ENCODE peak calls at places on chromosomes 5 and 9, in four cellular contexts. S is keratinocyte, Q is body of pancreas, U is pancreas. P is an unnamed sample. For H3K27me3, the result is how much of the 10 kb centered on the place peaks cover.

GRCh38 chr5:118561971-118562370 is 426.4 kb downstream of the DTWD2 start:
- DNase-seq in S (no peak), Q (no peak), U (no peak), P (no peak)

GRCh38 chr9:72894342-72894741 is 58.5 kb downstream of the ALDH1A1 start:
- DNase-seq in S (no peak), Q (no peak), U (no peak), P (no peak)

GRCh38 chr9:88828492-88828974 is 162.7 kb upstream of the S1PR3 start:
- DNase-seq in S (no peak), Q (peak), U (no peak), P (no peak)

GRCh38 chr9:126698251-126698650 is 84.5 kb downstream of the LMX1B start:
- DNase-seq in S (no peak), Q (no peak), U (no peak), P (no peak)

GRCh38 chr5:17838506-17838905 is 204.2 kb downstream of the TAF11L14 start:
- DNase-seq in S (no peak), Q (no peak), U (no peak), P (no peak)

GRCh38 chr5:566636-567309 is 42.5 kb upstream of the SLC9A3 start:
- DNase-seq in S (no peak), Q (no peak), U (peak), P (no peak)

GRCh38 chr9:81776390-81776789 is 87.0 kb upstream of the TLE1 start:
- DNase-seq in S (no peak), Q (no peak), U (no peak), P (peak)

GRCh38 chr5:81154725-81155124 is 78.4 kb upstream of the CKMT2 start:
- DNase-seq in S (no peak), Q (no peak), U (no peak), P (no peak)

GRCh38 chr9:108297025-108297424 is 558.8 kb downstream of the ACTL7B start:
- DNase-seq in S (no peak), Q (peak), U (no peak), P (no peak)

GRCh38 chr5:114018178-114018577 is 343.7 kb upstream of the KCNN2 start:
- DNase-seq in S (no peak), Q (peak), U (no peak), P (no peak)

GRCh38 chr9:114371986-114372917 is 15.5 kb downstream of the AKNA start:
- DNase-seq in S (peak), Q (peak), U (peak), P (peak)

GRCh38 chr5:78738693-78739300 is 90.2 kb upstream of the LHFPL2 start:
- DNase-seq in S (no peak), Q (peak), U (no peak), P (peak)

GRCh38 chr9:1881708-1882351 is 133.3 kb upstream of the SMARCA2 start:
- DNase-seq in S (no peak), Q (no peak), U (no peak), P (no peak)

GRCh38 chr5:42583322-42583721 is 160.1 kb downstream of the GHR start:
- DNase-seq in S (peak), Q (peak), U (no peak), P (peak)

GRCh38 chr5:138110266-138110963 is 26.6 kb downstream of the WNT8A start:
- DNase-seq in S (no peak), Q (no peak), U (no peak), P (no peak)

GRCh38 chr5:9851458-9851857 is 221.3 kb upstream of the TAS2R1 start:
- DNase-seq in S (no peak), Q (peak), U (no peak), P (no peak)

GRCh38 chr5:73945505-73945904 is 319.5 kb downstream of the ARHGEF28 start:
- DNase-seq in S (no peak), Q (peak), U (no peak), P (no peak)

GRCh38 chr9:34985311-34985899 is 4.1 kb upstream of the DNAJB5 start:
- DNase-seq in S (no peak), Q (peak), U (peak), P (peak)

GRCh38 chr5:39584921-39585320 is 160.1 kb upstream of the DAB2 start:
- DNase-seq in S (no peak), Q (no peak), U (no peak), P (no peak)

GRCh38 chr5:132417889-132418432 is 48.5 kb downstream of the SLC22A5 start:
- DNase-seq in S (no peak), Q (no peak), U (no peak), P (no peak)

GRCh38 chr5:143244000-143244736 is 159.3 kb downstream of the NR3C1 start:
- DNase-seq in S (peak), Q (peak), U (no peak), P (peak)

GRCh38 chr9:68949271-68950000 is 64.5 kb downstream of the PRKACG start:
- DNase-seq in S (no peak), Q (peak), U (no peak), P (peak)

GRCh38 chr9:99075246-99075912 is 29.5 kb upstream of the TGFBR1 start:
- DNase-seq in S (no peak), Q (no peak), U (no peak), P (no peak)

GRCh38 chr5:122942164-122942914 is 94.2 kb downstream of the PPIC start:
- DNase-seq in S (no peak), Q (no peak), U (no peak), P (no peak)
- H3K4me3 ChIP-seq in S (no peak), Q (no peak), U (no peak), P (no peak)

GRCh38 chr5:176787676-176788075 is 22.7 kb upstream of the UNC5A start:
- DNase-seq in S (no peak), Q (no peak), U (no peak), P (no peak)

GRCh38 chr5:176788091-176788490 is 22.3 kb upstream of the UNC5A start:
- DNase-seq in S (no peak), Q (no peak), U (no peak), P (no peak)

GRCh38 chr5:176790921-176791320 is 19.4 kb upstream of the UNC5A start:
- DNase-seq in S (no peak), Q (no peak), U (no peak), P (no peak)

GRCh38 chr5:176788931-176789872 is 21.2 kb upstream of the UNC5A start:
- DNase-seq in S (no peak), Q (no peak), U (no peak), P (no peak)

DNA sequence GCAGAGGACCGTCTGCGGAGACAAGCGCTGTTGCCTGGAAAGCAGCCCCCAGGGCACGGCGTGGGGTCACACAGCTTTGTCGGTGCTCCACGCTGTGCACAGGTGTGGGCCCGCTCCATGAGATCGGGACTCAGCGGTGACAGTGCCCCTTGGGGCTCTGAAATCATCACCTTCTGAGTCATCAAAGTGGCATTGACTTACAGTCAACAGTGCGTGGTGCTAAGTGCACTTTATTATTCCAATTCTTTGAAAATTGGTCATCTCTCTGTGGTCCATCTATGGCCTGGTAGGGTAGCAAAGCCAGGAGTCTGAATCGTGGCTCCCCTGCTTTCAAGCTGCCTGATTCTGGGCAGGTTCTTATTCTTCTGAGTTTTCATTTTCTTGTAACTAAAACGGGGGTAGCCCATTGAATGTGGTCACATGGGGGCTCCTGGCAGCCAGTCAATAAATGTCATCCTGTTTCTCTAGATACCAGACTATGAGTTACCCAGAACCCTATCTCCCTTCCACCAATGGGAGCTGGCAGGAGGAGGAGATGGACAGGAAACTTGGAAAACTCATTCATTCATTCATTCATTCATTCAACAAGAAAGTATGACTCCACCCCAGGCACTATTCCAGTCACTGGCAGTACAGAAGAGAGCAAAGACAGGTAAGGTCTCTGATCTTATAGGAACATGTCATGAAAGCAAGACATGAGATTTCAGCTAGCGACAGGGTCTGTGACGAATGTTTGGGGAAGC is 20.3 kb upstream of the UNC5A start:
- DNase-seq in S (no peak), Q (no peak), U (no peak), P (no peak)
- H3K27me3 ChIP-seq in S (under half), Q (under half), U (under half), P (half or more)

GRCh38 chr9:21555911-21556310 is 73.8 kb upstream of the IFNE start:
- DNase-seq in S (no peak), Q (no peak), U (no peak), P (no peak)
- H3K4me3 ChIP-seq in S (peak), Q (no peak), U (no peak), P (no peak)

DNA sequence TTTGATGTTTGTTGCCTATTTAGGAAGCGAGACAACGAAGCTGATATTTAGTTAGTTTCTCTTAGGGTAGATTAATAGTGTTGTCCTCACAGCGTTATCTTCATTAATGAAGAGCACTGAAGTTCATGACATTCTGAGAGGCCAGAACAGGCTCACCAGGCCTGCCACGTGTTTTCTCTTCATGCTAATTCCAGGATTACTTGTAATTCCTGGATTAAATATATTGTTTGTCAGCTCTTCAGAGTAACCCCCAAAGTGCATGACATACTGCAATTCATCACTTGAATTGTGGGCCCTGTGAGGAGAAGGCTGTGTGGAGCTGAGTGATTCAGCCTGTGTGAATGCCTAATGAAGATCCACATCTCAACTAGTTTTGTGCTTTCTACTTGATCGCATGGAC is 401.0 kb upstream of the ADAMTSL1 start:
- DNase-seq in S (no peak), Q (no peak), U (no peak), P (no peak)
- H3K27me3 ChIP-seq in S (under half), Q (under half), U (under half), P (under half)

GRCh38 chr9:15846611-15847010 is 293.8 kb downstream of the CCDC171 start:
- DNase-seq in S (no peak), Q (no peak), U (no peak), P (no peak)
- H3K4me3 ChIP-seq in S (no peak), Q (no peak), U (no peak), P (no peak)

DNA sequence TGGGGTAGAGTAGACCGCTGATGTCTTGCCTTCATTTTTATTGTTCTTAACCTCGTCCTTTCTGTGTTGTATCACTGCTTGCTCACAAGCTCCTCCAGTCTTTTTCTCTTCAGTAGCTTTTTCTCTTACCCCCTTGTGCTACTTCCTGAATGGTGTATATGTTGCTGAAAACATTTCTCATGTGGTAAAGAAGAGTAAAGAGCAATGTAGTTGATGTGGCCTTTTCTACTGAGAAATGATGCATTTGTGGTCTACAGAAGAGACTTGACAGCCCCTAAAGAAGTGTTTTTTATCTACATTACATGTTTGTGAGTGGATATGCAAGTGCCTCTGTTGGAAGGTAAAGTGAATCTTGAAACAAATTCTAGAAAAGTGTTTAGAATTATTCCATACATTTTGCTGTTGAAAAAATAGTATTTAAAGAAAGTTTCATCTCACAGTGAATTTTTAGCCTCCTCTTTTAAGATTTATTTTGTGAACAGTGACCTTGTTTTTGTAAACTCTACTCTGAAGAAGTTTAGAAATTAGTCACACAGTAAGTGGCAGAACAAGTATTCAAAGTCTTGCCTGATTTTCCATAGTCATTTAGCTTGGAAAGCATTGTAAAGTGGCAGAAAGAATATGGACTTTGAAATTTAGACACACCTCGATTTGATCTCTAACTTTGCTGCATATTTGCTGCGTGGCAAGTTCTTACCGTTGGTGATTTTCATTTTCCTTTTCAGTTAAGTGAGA is 17.4 kb downstream of the CDC42SE2 start:
- DNase-seq in S (no peak), Q (no peak), U (no peak), P (no peak)
- H3K27me3 ChIP-seq in S (under half), Q (under half), U (under half), P (under half)

GRCh38 chr5:88785396-88786216 is 97.4 kb downstream of the MEF2C start:
- DNase-seq in S (peak), Q (peak), U (no peak), P (peak)
- H3K4me3 ChIP-seq in S (no peak), Q (no peak), U (no peak), P (no peak)

DNA sequence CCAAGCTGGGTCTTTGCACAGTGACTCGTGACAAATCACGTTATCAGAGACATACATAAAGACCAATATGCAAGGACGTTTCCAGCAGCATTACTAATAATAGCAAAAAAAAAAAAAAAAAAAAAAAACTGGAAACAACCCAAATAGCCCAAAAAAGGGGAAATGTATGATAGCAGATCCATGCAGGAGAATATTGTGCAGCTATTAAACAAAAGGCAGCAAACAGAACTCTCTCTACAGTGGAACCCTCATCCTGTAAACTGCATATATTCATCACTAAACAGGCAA is 37.7 kb downstream of the C5orf15 start:
- DNase-seq in S (no peak), Q (no peak), U (no peak), P (no peak)
- H3K27me3 ChIP-seq in S (under half), Q (under half), U (under half), P (under half)

DNA sequence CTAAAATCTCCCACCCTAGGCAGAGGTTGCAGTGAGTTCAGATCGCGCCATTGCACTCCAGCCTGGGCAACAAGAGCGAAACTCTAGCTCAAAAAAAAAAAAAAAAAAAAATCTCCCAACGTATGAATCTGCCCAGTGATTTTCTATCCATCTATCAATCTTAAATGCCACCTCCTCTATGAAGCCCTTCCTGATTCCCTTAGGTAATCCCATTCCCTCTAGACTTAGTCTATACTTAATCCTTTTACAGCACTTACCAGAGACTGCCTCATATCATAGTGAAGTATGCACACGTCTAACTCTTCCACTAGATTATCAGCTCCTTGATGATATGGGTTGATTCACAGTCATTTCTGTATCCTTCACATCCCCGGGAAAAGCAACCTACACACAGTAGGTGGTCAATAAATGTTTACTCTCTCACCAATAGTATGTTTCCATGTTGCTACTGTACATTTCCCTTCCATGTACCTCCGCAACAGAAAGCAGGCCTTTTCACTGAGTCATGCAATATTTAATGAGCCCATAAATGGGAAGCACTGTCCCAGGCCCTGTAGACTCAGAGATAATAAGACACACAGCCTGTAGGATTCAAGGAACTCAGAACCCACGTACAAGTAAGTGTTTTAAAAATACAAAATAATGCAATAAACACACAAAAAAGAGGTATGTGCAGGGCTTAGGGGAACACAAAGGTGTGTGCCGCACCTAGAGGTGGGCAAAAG is 1.2 kb downstream of the DROSHA start:
- DNase-seq in S (no peak), Q (no peak), U (no peak), P (no peak)
- H3K4me3 ChIP-seq in S (peak), Q (no peak), U (peak), P (peak)